ENCODE peak calls at places on chromosomes 7 and 10, in four cellular contexts. H, N, T and R are unnamed samples.

GRCh38 chr7:138527746-138528223 is 67.7 kb downstream of the TRIM24 start:
- DNase-seq in H (peak), N (peak), T (no peak), R (no peak)

GRCh38 chr7:517848-518629 is 1.6 kb downstream of the PDGFA start:
- DNase-seq in H (no peak), N (peak), T (no peak), R (no peak)

GRCh38 chr10:23694921-23695824 is 256.3 kb downstream of the OTUD1 start:
- DNase-seq in H (no peak), N (no peak), T (no peak), R (peak)

GRCh38 chr7:132972745-132973144 is 109.1 kb downstream of the CHCHD3 start:
- DNase-seq in H (no peak), N (no peak), T (no peak), R (no peak)

GRCh38 chr7:42269161-42269560 is 32.2 kb upstream of the GLI3 start:
- DNase-seq in H (no peak), N (no peak), T (no peak), R (no peak)

GRCh38 chr10:37865957-37866671 is 8.7 kb upstream of the ZNF248 start:
- DNase-seq in H (no peak), N (no peak), T (no peak), R (no peak)

GRCh38 chr7:99720370-99721128 is 14.4 kb downstream of the CYP3A7 start:
- DNase-seq in H (peak), N (no peak), T (peak), R (no peak)

GRCh38 chr7:26147030-26147429 is 5.0 kb upstream of the NFE2L3 start:
- DNase-seq in H (no peak), N (no peak), T (no peak), R (no peak)

GRCh38 chr7:96182424-96183158 is 139.3 kb downstream of the SLC25A13 start:
- DNase-seq in H (no peak), N (no peak), T (no peak), R (no peak)

GRCh38 chr7:35645691-35646090 is 49.2 kb downstream of the HERPUD2 start:
- DNase-seq in H (no peak), N (no peak), T (no peak), R (no peak)

GRCh38 chr10:22433875-22434274 is 88.6 kb downstream of the SPAG6 start:
- DNase-seq in H (no peak), N (no peak), T (no peak), R (no peak)

GRCh38 chr10:14093735-14094484 is 236.8 kb downstream of the FRMD4A start:
- DNase-seq in H (no peak), N (no peak), T (no peak), R (no peak)

GRCh38 chr7:15648461-15648961 is 38.0 kb downstream of the MEOX2 start:
- DNase-seq in H (no peak), N (no peak), T (no peak), R (peak)

GRCh38 chr7:73768661-73769480 is 1.2 kb downstream of the CLDN3 start:
- DNase-seq in H (no peak), N (peak), T (no peak), R (no peak)

GRCh38 chr10:48935141-48935540 is 4.5 kb downstream of the LRRC18 start:
- DNase-seq in H (no peak), N (no peak), T (no peak), R (no peak)

GRCh38 chr10:127976701-127977367 is 69.9 kb downstream of the PTPRE start:
- DNase-seq in H (no peak), N (no peak), T (no peak), R (no peak)

GRCh38 chr10:123882177-123882576 is 9.4 kb downstream of the CPXM2 start:
- DNase-seq in H (no peak), N (no peak), T (no peak), R (no peak)

GRCh38 chr7:133481676-133482075 is 228.8 kb downstream of the EXOC4 start:
- DNase-seq in H (no peak), N (no peak), T (no peak), R (no peak)

GRCh38 chr10:114714281-114714741 is 56.2 kb upstream of the ABLIM1 start:
- DNase-seq in H (peak), N (no peak), T (no peak), R (peak)

GRCh38 chr10:103696411-103697145 is 158.8 kb downstream of the SH3PXD2A start:
- DNase-seq in H (no peak), N (peak), T (no peak), R (peak)

GRCh38 chr7:72335561-72336381 is 76.4 kb downstream of the CALN1 start:
- DNase-seq in H (no peak), N (no peak), T (no peak), R (no peak)

GRCh38 chr10:8056891-8057331 is 2.4 kb downstream of the GATA3 start:
- DNase-seq in H (no peak), N (no peak), T (peak), R (no peak)

GRCh38 chr7:150901160-150902035 is 49.1 kb downstream of the AOC1 start:
- DNase-seq in H (no peak), N (no peak), T (no peak), R (no peak)

GRCh38 chr10:79084012-79084971 is 15.5 kb downstream of the ZMIZ1 start:
- DNase-seq in H (peak), N (peak), T (no peak), R (peak)

GRCh38 chr7:4189151-4189570 is 492.9 kb upstream of the FOXK1 start:
- DNase-seq in H (no peak), N (no peak), T (no peak), R (no peak)

GRCh38 chr7:127912901-127913300 is 118.3 kb downstream of the LRRC4 start:
- DNase-seq in H (peak), N (no peak), T (no peak), R (no peak)

GRCh38 chr7:81842361-81842760 is 72.5 kb upstream of the HGF start:
- DNase-seq in H (no peak), N (no peak), T (no peak), R (no peak)

GRCh38 chr7:128005117-128005516 is 26.1 kb downstream of the LRRC4 start:
- DNase-seq in H (no peak), N (no peak), T (no peak), R (no peak)

GRCh38 chr10:132104471-132105301 is 38.9 kb downstream of the JAKMIP3 start:
- DNase-seq in H (no peak), N (no peak), T (no peak), R (no peak)

GRCh38 chr10:11482306-11482705 is 129.1 kb downstream of the USP6NL start:
- DNase-seq in H (no peak), N (no peak), T (no peak), R (no peak)

GRCh38 chr10:127996586-127996985 is 89.7 kb downstream of the PTPRE start:
- DNase-seq in H (no peak), N (no peak), T (no peak), R (no peak)

GRCh38 chr7:143322646-143323343 is 6.9 kb downstream of the CLCN1 start:
- DNase-seq in H (no peak), N (no peak), T (no peak), R (no peak)
- TF ChIP-seq FOXK2 in H (no peak), N (no peak), T (no peak), R (no peak)

GRCh38 chr10:112224933-112225529 is 41.5 kb upstream of the GPAM start:
- DNase-seq in H (no peak), N (no peak), T (no peak), R (no peak)

GRCh38 chr10:112227331-112227961 is 43.9 kb upstream of the GPAM start:
- DNase-seq in H (peak), N (no peak), T (no peak), R (no peak)

GRCh38 chr10:112226439-112227248 is 43.1 kb upstream of the GPAM start:
- DNase-seq in H (no peak), N (no peak), T (no peak), R (no peak)

GRCh38 chr10:112223725-112224124 is 40.2 kb upstream of the GPAM start:
- DNase-seq in H (peak), N (no peak), T (no peak), R (no peak)

GRCh38 chr10:112225771-112226438 is 42.3 kb upstream of the GPAM start:
- DNase-seq in H (peak), N (no peak), T (no peak), R (no peak)
- TF ChIP-seq FOXK2 in H (peak), N (no peak), T (no peak), R (no peak)

GRCh38 chr10:92242910-92243671 is 47.8 kb downstream of the CPEB3 start:
- DNase-seq in H (peak), N (peak), T (no peak), R (peak)
- TF ChIP-seq FOXK2 in H (peak), N (peak), T (peak), R (no peak)

GRCh38 chr10:102675887-102676616 is 31.8 kb downstream of the TRIM8 start:
- DNase-seq in H (peak), N (no peak), T (no peak), R (no peak)
- TF ChIP-seq FOXK2 in H (no peak), N (no peak), T (no peak), R (no peak)

GRCh38 chr10:6197274-6197673 is 5.5 kb upstream of the PFKFB3 start:
- DNase-seq in H (no peak), N (no peak), T (no peak), R (no peak)

GRCh38 chr10:6195891-6196290 is 6.8 kb upstream of the PFKFB3 start:
- DNase-seq in H (no peak), N (no peak), T (no peak), R (no peak)

GRCh38 chr10:6191569-6191968 is 11.2 kb upstream of the PFKFB3 start:
- DNase-seq in H (no peak), N (no peak), T (no peak), R (no peak)

GRCh38 chr10:6194291-6194690 is 8.4 kb upstream of the PFKFB3 start:
- DNase-seq in H (no peak), N (no peak), T (no peak), R (no peak)

GRCh38 chr10:6195376-6195775 is 7.4 kb upstream of the PFKFB3 start:
- DNase-seq in H (no peak), N (no peak), T (no peak), R (no peak)
- TF ChIP-seq FOXK2 in H (no peak), N (no peak), T (no peak), R (no peak)

GRCh38 chr7:120732256-120732655 is 125.7 kb downstream of the TSPAN12 start:
- DNase-seq in H (no peak), N (no peak), T (no peak), R (no peak)
- TF ChIP-seq FOXK2 in H (no peak), N (no peak), T (no peak), R (no peak)

GRCh38 chr10:70664702-70665195 is 7.6 kb upstream of the ADAMTS14 start:
- DNase-seq in H (peak), N (peak), T (no peak), R (no peak)
- TF ChIP-seq FOXK2 in H (no peak), N (peak), T (no peak), R (no peak)

GRCh38 chr10:86798636-86799035 is 42.2 kb downstream of the BMPR1A start:
- DNase-seq in H (no peak), N (no peak), T (peak), R (no peak)
- TF ChIP-seq FOXK2 in H (no peak), N (no peak), T (no peak), R (no peak)

GRCh38 chr7:158419238-158419785 is 168.3 kb downstream of the PTPRN2 start:
- DNase-seq in H (no peak), N (no peak), T (no peak), R (no peak)
- TF ChIP-seq FOXK2 in H (no peak), N (no peak), T (no peak), R (no peak)

DNA sequence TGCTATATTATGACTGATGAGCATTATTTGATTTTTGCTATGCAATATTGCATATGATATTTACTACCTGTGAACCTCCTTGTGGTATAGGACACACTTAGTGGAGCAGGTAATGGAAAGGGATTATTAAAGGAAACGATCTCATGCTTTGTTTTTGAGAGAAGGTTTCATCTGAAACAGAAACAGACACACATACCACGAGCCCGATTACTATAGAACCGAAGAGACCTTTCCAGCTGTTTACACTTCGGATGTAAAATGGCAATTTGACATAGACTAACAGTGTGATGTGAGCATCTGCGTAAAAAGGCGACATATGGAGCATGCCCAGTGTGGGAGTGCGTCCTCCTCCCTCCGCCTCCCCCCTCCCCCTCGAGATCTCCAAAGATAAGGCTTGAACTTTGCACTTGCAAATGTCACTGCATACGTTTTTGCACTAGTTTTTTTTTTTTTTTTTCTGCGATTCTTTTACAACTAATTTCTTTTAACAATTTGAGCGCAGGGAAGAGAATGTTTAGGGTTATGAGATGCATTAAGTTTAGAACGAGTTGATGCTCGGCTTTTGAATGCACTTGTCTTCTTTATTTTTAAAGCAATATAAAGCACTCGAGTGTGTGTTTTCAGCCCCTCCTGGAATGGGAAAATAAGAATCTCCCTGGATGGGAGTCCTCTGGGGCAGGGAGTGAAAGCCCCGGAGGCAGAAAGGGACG is 251.0 kb downstream of the NSUN6 start:
- DNase-seq in H (peak), N (peak), T (peak), R (peak)
- TF ChIP-seq FOXK2 in H (no peak), N (no peak), T (no peak), R (no peak)